ENCODE peak calls at places on chromosomes 16 and 17, in five cellular contexts. X is RWPE1; Q is choroid plexus epithelial cell; N is stimulated activated naive CD4-positive, alpha-beta T cell; E is fibroblast of pulmonary artery. U is an unnamed sample.

GRCh38 chr17:51045616-51046526 is 74.8 kb downstream of the SPAG9 start:
- DNase-seq in Q (no peak), N (no peak), X (no peak), E (peak; percentile 44), U (no peak)

GRCh38 chr17:77619851-77620250 is 338.7 kb upstream of the TNRC6C start:
- DNase-seq in X (peak; percentile 71), E (peak; percentile 71), Q (peak; percentile 91), N (no peak), U (no peak)

GRCh38 chr17:48067245-48067644 is 19.1 kb downstream of the NFE2L1 start:
- DNase-seq in X (no peak), Q (no peak), E (no peak), N (no peak), U (no peak)

GRCh38 chr16:81429045-81429521 is 15.5 kb upstream of the CMIP start:
- DNase-seq in N (no peak), E (peak; percentile 62), Q (peak; percentile 66), X (peak; percentile 41), U (peak; percentile 76)

GRCh38 chr17:80704381-80704819 is 159.8 kb downstream of the RPTOR start:
- DNase-seq in E (peak; percentile 35), N (no peak), Q (peak; percentile 28), X (peak; percentile 6), U (no peak)

GRCh38 chr16:67326472-67327309 is at the start of the genes KCTD19 and LRRC36:
- DNase-seq in Q (peak; percentile 33), X (no peak), N (no peak), E (no peak), U (peak; percentile 48)

GRCh38 chr16:2257726-2258125 is 6.3 kb upstream of the ECI1 start:
- DNase-seq in E (no peak), Q (no peak), N (no peak), X (no peak), U (no peak)

GRCh38 chr16:813204-813915 is 12.8 kb upstream of the GNG13 start:
- DNase-seq in N (peak; percentile 16), E (peak; percentile 24), Q (peak; percentile 19), X (peak; percentile 68), U (peak; percentile 9)

GRCh38 chr16:52812945-52813556 is 239.6 kb downstream of the CHD9NB start:
- DNase-seq in X (peak; percentile 68), E (peak; percentile 59), Q (peak; percentile 32), N (no peak), U (peak; percentile 76)

GRCh38 chr17:16942141-16943031 is 29.5 kb downstream of the TNFRSF13B start:
- DNase-seq in X (no peak), E (no peak), Q (no peak), N (no peak), U (no peak)

GRCh38 chr17:58307468-58308172 is 21.0 kb downstream of the TSPOAP1 start:
- DNase-seq in E (no peak), X (no peak), Q (no peak), N (no peak), U (no peak)

GRCh38 chr17:64694207-64694606 is 32.1 kb upstream of the SMURF2 start:
- DNase-seq in Q (no peak), X (no peak), E (peak; percentile 79), N (no peak), U (peak; percentile 88)

GRCh38 chr17:2233441-2233947 is 70.1 kb downstream of the SMG6 start:
- DNase-seq in X (no peak), Q (peak; percentile 82), N (no peak), E (peak; percentile 67), U (peak; percentile 77)

GRCh38 chr17:62965149-62965648 is 836 bp upstream of the TANC2 start:
- DNase-seq in Q (no peak), X (no peak), E (no peak), N (peak; percentile 34), U (no peak)

GRCh38 chr17:44374306-44375195 is 10.9 kb upstream of the FAM171A2 start:
- DNase-seq in N (no peak), E (no peak), Q (no peak), X (no peak), U (peak; percentile 17)

GRCh38 chr16:17476414-17477259 is 5.9 kb upstream of the XYLT1 start:
- DNase-seq in E (peak; percentile 61), Q (peak; percentile 70), X (peak; percentile 77), N (peak; percentile 12), U (peak; percentile 53)

GRCh38 chr17:65085397-65085796 is 28.9 kb upstream of the GNA13 start:
- DNase-seq in X (no peak), E (no peak), N (no peak), Q (no peak), U (no peak)

GRCh38 chr16:7742626-7743025 is 410.0 kb downstream of the RBFOX1 start:
- DNase-seq in E (no peak), Q (no peak), X (no peak), N (no peak), U (no peak)

GRCh38 chr16:57123216-57123968 is 31.0 kb downstream of the CPNE2 start:
- DNase-seq in E (peak; percentile 23), Q (peak; percentile 51), N (no peak), X (no peak), U (no peak)

GRCh38 chr17:19742495-19742894 is 5.6 kb downstream of the ALDH3A1 start:
- DNase-seq in Q (no peak), N (no peak), X (no peak), E (no peak), U (no peak)

GRCh38 chr17:1008008-1008761 is 11.3 kb downstream of the TIMM22 start:
- DNase-seq in X (no peak), E (no peak), Q (no peak), N (no peak), U (no peak)

GRCh38 chr17:82864721-82865240 is 25.0 kb upstream of the ZNF750 start:
- DNase-seq in N (no peak), X (no peak), Q (no peak), E (no peak), U (no peak)

GRCh38 chr17:77516902-77517301 is 376.1 kb downstream of the SEC14L1 start:
- DNase-seq in Q (peak; percentile 62), E (peak; percentile 54), N (no peak), X (no peak), U (peak; percentile 21)

U was measured in dermis microvascular lymphatic vessel endothelial cell.